ENCODE peak calls at places on chromosome 22, in four cellular contexts. R is kidney tubule cell; J is T-helper 1 cell; C is activated CD4-positive, alpha-beta T cell treated with anti-CD3 and anti-CD28 coated beads for 48 hours. N is an unnamed sample.

GRCh38 chr22:36022162-36022561 is 6.5 kb downstream of the RBFOX2 start:
- DNase-seq in R (no peak), J (no peak), C (no peak), N (no peak)

GRCh38 chr22:45534339-45535192 is 31.9 kb downstream of the FBLN1 start:
- DNase-seq in R (no peak), J (no peak), C (no peak), N (no peak)

GRCh38 chr22:22348127-22348814 is 103.7 kb downstream of the VPREB1 start:
- DNase-seq in R (no peak), J (no peak), C (peak), N (peak)

GRCh38 chr22:44371741-44372525 is 59.2 kb upstream of the SHISAL1 start:
- DNase-seq in R (no peak), J (no peak), C (no peak), N (no peak)

GRCh38 chr22:31244044-31244942 is 32.2 kb downstream of the LIMK2 start:
- DNase-seq in R (peak), J (no peak), C (no peak), N (no peak)

GRCh38 chr22:39240841-39241631 is 3.7 kb downstream of the PDGFB start:
- DNase-seq in R (peak), J (peak), C (no peak), N (peak)

GRCh38 chr22:19710769-19711106 is 3.6 kb upstream of the SEPTIN5 start:
- DNase-seq in R (no peak), J (no peak), C (no peak), N (no peak)

GRCh38 chr22:19713650-19714319 is 518 bp upstream of the SEPTIN5 start:
- DNase-seq in R (no peak), J (no peak), C (no peak), N (no peak)

GRCh38 chr22:25364281-25364680 is 144.8 kb downstream of the CRYBB2 start:
- DNase-seq in R (no peak), J (no peak), C (no peak), N (no peak)

GRCh38 chr22:31680764-31681624 is 19.0 kb upstream of the PISD start:
- DNase-seq in R (peak), J (no peak), C (no peak), N (no peak)

GRCh38 chr22:43501951-43502874 is 90.4 kb downstream of the MPPED1 start:
- DNase-seq in R (no peak), J (no peak), C (no peak), N (peak)

GRCh38 chr22:42697542-42698013 is 23.1 kb downstream of the A4GALT start:
- DNase-seq in R (peak), J (no peak), C (no peak), N (no peak)

N was measured in posterior cingulate gyrus.